ENCODE peak calls at places on chromosomes 11 and 22, in nine cellular contexts. G, H, Y, V, U, Q, C, F and D are unnamed samples.

GRCh38 chr11:108592591-108593213 is 866 bp downstream of the EXPH5 start:
- DNase-seq in V (peak), Q (no peak), U (no peak), Y (peak), G (peak), F (peak), H (no peak), C (no peak), D (no peak)

GRCh38 chr11:128471138-128471661 is 116.2 kb downstream of the ETS1 start:
- DNase-seq in V (peak), G (no peak), U (no peak), C (no peak), Q (no peak), H (no peak), Y (no peak), F (no peak), D (no peak)

GRCh38 chr11:113446938-113447337 is 28.3 kb downstream of the DRD2 start:
- DNase-seq in U (no peak), C (no peak), H (no peak), G (no peak), F (no peak), Q (no peak), V (no peak), Y (no peak), D (no peak)

GRCh38 chr11:106961518-106961917 is 56.8 kb downstream of the GUCY1A2 start:
- DNase-seq in H (no peak), F (no peak), V (no peak), U (peak), C (peak), Y (no peak), G (no peak), Q (peak), D (no peak)

GRCh38 chr11:12845739-12846358 is 163.3 kb upstream of the RASSF10 start:
- DNase-seq in F (no peak), G (peak), Y (no peak), V (no peak), H (peak), Q (peak), U (no peak), C (no peak), D (peak)

GRCh38 chr11:61367406-61367805 is 5.2 kb downstream of the TMEM138 start:
- DNase-seq in F (no peak), V (no peak), U (no peak), Q (no peak), H (no peak), C (no peak), Y (no peak), G (no peak), D (no peak)

GRCh38 chr22:41401781-41402648 is 20.3 kb downstream of the TEF start:
- DNase-seq in H (peak), Y (no peak), Q (peak), C (peak), V (no peak), G (peak), F (no peak), U (peak), D (no peak)

GRCh38 chr22:41481925-41482318 is 13.0 kb downstream of the ACO2 start:
- DNase-seq in Y (no peak), G (no peak), U (no peak), F (no peak), V (no peak), H (no peak), C (no peak), Q (no peak), D (no peak)

GRCh38 chr11:121417607-121418006 is 34.5 kb upstream of the SORL1 start:
- DNase-seq in G (no peak), H (no peak), Q (no peak), V (no peak), F (no peak), Y (no peak), C (no peak), U (no peak), D (no peak)